ENCODE peak calls at places on chromosomes 12 and 14, in six cellular contexts. L is foreskin melanocyte, J is mesothelial cell of epicardium, A is AG09319, N is iris pigment epithelial cell, B is heart left ventricle. T is an unnamed sample.

GRCh38 chr14:100623557-100623956 is 36.3 kb upstream of the BEGAIN start:
- DNase-seq in A (no peak), B (no peak), J (no peak), L (no peak), N (no peak), T (no peak)

GRCh38 chr12:20486233-20486632 is 117.9 kb downstream of the PDE3A start:
- DNase-seq in B (no peak), N (no peak), L (peak; percentile 33), J (no peak), A (no peak), T (no peak)

GRCh38 chr14:54909763-54910162 is 7.1 kb upstream of the GCH1 start:
- DNase-seq in B (no peak), J (no peak), A (no peak), L (no peak), N (no peak), T (no peak)

GRCh38 chr14:103102689-103103260 is 8.2 kb downstream of the EXOC3L4 start:
- DNase-seq in N (no peak), A (no peak), B (no peak), L (no peak), J (no peak), T (no peak)

GRCh38 chr14:68124050-68124449 is 304.5 kb downstream of the RAD51B start:
- DNase-seq in B (no peak), L (no peak), A (no peak), N (no peak), J (no peak), T (no peak)

GRCh38 chr12:57902371-57903042 is 38.9 kb upstream of the ATP23 start:
- DNase-seq in L (no peak), N (peak; percentile 45), A (no peak), J (no peak), B (no peak), T (no peak)

GRCh38 chr12:67593041-67593870 is 55.3 kb upstream of the DYRK2 start:
- DNase-seq in J (peak; percentile 23), B (no peak), N (peak; percentile 5), L (no peak), A (no peak), T (no peak)

GRCh38 chr12:56374726-56375597 is 12.3 kb upstream of the APOF start:
- DNase-seq in A (no peak), N (no peak), J (no peak), L (no peak), B (no peak), T (no peak)

GRCh38 chr14:94681300-94682060 is 69.3 kb downstream of the SERPINA3 start:
- DNase-seq in N (peak; percentile 70), B (no peak), L (peak; percentile 35), A (no peak), J (no peak), T (peak; percentile 32)

GRCh38 chr12:130572553-130572952 is 143.5 kb downstream of the RIMBP2 start:
- DNase-seq in L (no peak), B (no peak), N (no peak), J (no peak), A (no peak), T (no peak)

GRCh38 chr14:91901449-91902250 is 34.3 kb upstream of the TC2N start:
- DNase-seq in B (peak; percentile 59), N (no peak), L (no peak), J (no peak), A (peak; percentile 29), T (peak; percentile 54)

GRCh38 chr12:6708968-6709394 is 8.4 kb upstream of the PIANP start:
- DNase-seq in A (no peak), J (no peak), B (no peak), L (no peak), N (no peak), T (no peak)

GRCh38 chr12:41189395-41190251 is 1.5 kb downstream of the PDZRN4 start:
- DNase-seq in B (no peak), A (no peak), J (no peak), L (peak; percentile 10), N (peak; percentile 3), T (peak; percentile 29)

GRCh38 chr14:35821546-35822411 is 4.4 kb upstream of the BRMS1L start:
- DNase-seq in N (peak; percentile 54), L (peak; percentile 37), A (no peak), B (no peak), J (no peak), T (no peak)

GRCh38 chr14:51575225-51576111 is 76.2 kb upstream of the FRMD6 start:
- DNase-seq in A (no peak), L (no peak), J (no peak), N (no peak), B (no peak), T (no peak)